ENCODE peak calls at places on chromosomes 7 and 10, in five cellular contexts. One of them, this sample, is unnamed. For H3K4me1, the result is how much of the 10 kb centered on the place peaks cover.

GRCh38 chr7:139853576-139854511 is 24.8 kb downstream of the TBXAS1 start:
- DNase-seq in lung: no peak
- DNase-seq in heart left ventricle: no peak
- DNase-seq in ovary: no peak
- DNase-seq in thyroid gland: no peak
- DNase-seq in this sample: peak

GRCh38 chr7:132646064-132646463 is 69.8 kb upstream of the PLXNA4 start:
- DNase-seq in lung: no peak
- DNase-seq in heart left ventricle: no peak
- DNase-seq in ovary: no peak
- DNase-seq in thyroid gland: no peak
- DNase-seq in this sample: no peak

GRCh38 chr7:37076668-37077067 is 352.4 kb upstream of the AOAH start:
- DNase-seq in lung: no peak
- DNase-seq in heart left ventricle: no peak
- DNase-seq in ovary: no peak
- DNase-seq in thyroid gland: no peak
- DNase-seq in this sample: no peak

GRCh38 chr7:27551803-27552202 is 110.9 kb downstream of the HIBADH start:
- DNase-seq in lung: no peak
- DNase-seq in heart left ventricle: no peak
- DNase-seq in ovary: no peak
- DNase-seq in thyroid gland: no peak
- DNase-seq in this sample: no peak

GRCh38 chr7:8436965-8437364 is 3.6 kb downstream of the NXPH1 start:
- DNase-seq in lung: no peak
- DNase-seq in heart left ventricle: no peak
- DNase-seq in ovary: no peak
- DNase-seq in thyroid gland: peak
- DNase-seq in this sample: no peak

GRCh38 chr10:48981310-48981907 is 41.8 kb upstream of the LRRC18 start:
- DNase-seq in lung: peak
- DNase-seq in heart left ventricle: peak
- DNase-seq in ovary: peak
- DNase-seq in thyroid gland: peak
- DNase-seq in this sample: no peak

GRCh38 chr7:111290419-111290818 is 199.5 kb downstream of the LRRN3 start:
- DNase-seq in lung: no peak
- DNase-seq in heart left ventricle: no peak
- DNase-seq in ovary: no peak
- DNase-seq in thyroid gland: no peak
- DNase-seq in this sample: no peak

GRCh38 chr10:79072041-79072441 is 3.3 kb downstream of the ZMIZ1 start:
- DNase-seq in lung: no peak
- DNase-seq in heart left ventricle: no peak
- DNase-seq in ovary: no peak
- DNase-seq in thyroid gland: no peak
- DNase-seq in this sample: no peak

GRCh38 chr7:32275216-32275979 is 205.2 kb upstream of the PDE1C start:
- DNase-seq in lung: no peak
- DNase-seq in heart left ventricle: no peak
- DNase-seq in ovary: no peak
- DNase-seq in thyroid gland: no peak
- DNase-seq in this sample: no peak

GRCh38 chr10:129766611-129767550 is 197.2 kb downstream of the EBF3 start:
- DNase-seq in lung: no peak
- DNase-seq in heart left ventricle: no peak
- DNase-seq in ovary: no peak
- DNase-seq in thyroid gland: no peak
- DNase-seq in this sample: no peak

GRCh38 chr7:127754457-127754856 is 102.5 kb downstream of the SND1 start:
- DNase-seq in lung: no peak
- DNase-seq in heart left ventricle: no peak
- DNase-seq in ovary: no peak
- DNase-seq in thyroid gland: no peak
- DNase-seq in this sample: no peak

GRCh38 chr10:5840314-5841307 is 27.4 kb upstream of the GDI2 start:
- DNase-seq in lung: no peak
- DNase-seq in heart left ventricle: peak
- DNase-seq in ovary: peak
- DNase-seq in thyroid gland: no peak
- DNase-seq in this sample: no peak

GRCh38 chr7:133053321-133053891 is 28.5 kb downstream of the CHCHD3 start:
- DNase-seq in lung: no peak
- DNase-seq in heart left ventricle: peak
- DNase-seq in ovary: no peak
- DNase-seq in thyroid gland: no peak
- DNase-seq in this sample: peak

GRCh38 chr7:12231097-12231496 is 20.0 kb downstream of the TMEM106B start:
- DNase-seq in lung: no peak
- DNase-seq in heart left ventricle: no peak
- DNase-seq in ovary: no peak
- DNase-seq in thyroid gland: no peak
- DNase-seq in this sample: no peak

GRCh38 chr7:12623885-12624498 is 53.5 kb downstream of the SCIN start:
- DNase-seq in lung: no peak
- DNase-seq in heart left ventricle: no peak
- DNase-seq in ovary: no peak
- DNase-seq in thyroid gland: no peak
- DNase-seq in this sample: no peak

GRCh38 chr7:8564296-8564695 is 130.9 kb downstream of the NXPH1 start:
- DNase-seq in lung: no peak
- DNase-seq in heart left ventricle: no peak
- DNase-seq in ovary: no peak
- DNase-seq in thyroid gland: no peak
- DNase-seq in this sample: no peak

GRCh38 chr7:106915407-106915806 is 50.3 kb downstream of the PIK3CG start:
- DNase-seq in lung: no peak
- DNase-seq in heart left ventricle: no peak
- DNase-seq in ovary: no peak
- DNase-seq in thyroid gland: no peak
- DNase-seq in this sample: no peak

GRCh38 chr7:100545636-100546128 is 6.7 kb downstream of the AGFG2 start:
- DNase-seq in lung: no peak
- DNase-seq in heart left ventricle: peak
- DNase-seq in ovary: peak
- DNase-seq in thyroid gland: peak
- DNase-seq in this sample: peak

GRCh38 chr10:120131183-120131582 is 238.7 kb downstream of the SEC23IP start:
- DNase-seq in lung: no peak
- DNase-seq in heart left ventricle: no peak
- DNase-seq in ovary: no peak
- DNase-seq in thyroid gland: no peak
- DNase-seq in this sample: no peak

GRCh38 chr10:2908851-2909630 is 158.3 kb upstream of the PFKP start:
- DNase-seq in lung: no peak
- DNase-seq in heart left ventricle: no peak
- DNase-seq in ovary: no peak
- DNase-seq in thyroid gland: no peak
- DNase-seq in this sample: no peak

GRCh38 chr10:64115913-64116643 is 594.9 kb downstream of the REEP3 start:
- DNase-seq in lung: no peak
- DNase-seq in heart left ventricle: no peak
- DNase-seq in ovary: no peak
- DNase-seq in thyroid gland: no peak
- DNase-seq in this sample: no peak

GRCh38 chr10:118447478-118447877 is 105.4 kb upstream of the FAM204A start:
- DNase-seq in lung: no peak
- DNase-seq in heart left ventricle: peak
- DNase-seq in ovary: peak
- DNase-seq in thyroid gland: peak
- DNase-seq in this sample: no peak

GRCh38 chr10:132646443-132647097 is 109.0 kb downstream of the INPP5A start:
- DNase-seq in lung: no peak
- DNase-seq in heart left ventricle: peak
- DNase-seq in ovary: peak
- DNase-seq in thyroid gland: peak
- DNase-seq in this sample: no peak

DNA sequence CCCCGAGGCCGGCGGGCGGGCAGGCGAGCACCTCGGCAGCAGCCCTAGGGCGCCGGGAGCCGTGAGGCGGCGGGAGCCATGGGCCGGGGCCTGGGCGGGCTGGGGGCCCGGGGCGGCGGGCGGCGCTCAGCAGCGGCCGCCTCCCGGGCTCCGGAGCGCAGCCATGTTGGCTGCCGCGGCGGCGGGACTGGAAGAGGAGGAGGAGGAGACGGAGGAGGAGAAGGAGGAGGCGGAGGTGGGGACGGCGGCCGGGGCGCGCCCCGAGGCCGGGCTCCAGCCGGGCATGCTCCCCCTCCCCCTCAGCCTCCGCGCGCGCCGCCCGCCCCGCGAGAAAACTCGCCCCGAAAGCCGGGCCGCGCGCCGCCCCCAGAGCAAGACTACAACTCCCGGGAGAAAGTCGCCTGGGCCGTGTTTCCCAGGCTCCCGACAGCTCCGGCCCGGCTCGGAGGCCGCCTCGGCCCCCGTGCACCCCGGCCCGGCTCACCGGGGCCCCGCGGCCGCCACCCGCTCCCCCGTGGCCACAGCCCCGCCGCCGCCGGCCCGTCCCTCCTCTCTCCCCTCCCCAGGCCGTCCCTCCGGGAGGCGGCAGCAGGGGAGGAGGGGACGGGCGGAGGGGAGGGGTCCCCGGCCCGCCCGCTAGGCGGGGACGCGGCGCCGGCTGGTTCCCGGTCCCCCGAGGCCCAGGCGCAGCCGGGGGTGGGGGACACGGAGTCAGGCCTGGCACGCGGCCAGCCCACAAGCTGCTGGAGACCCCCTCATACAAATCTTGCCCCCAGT is at the start of gene DLG5:
- DNase-seq in lung: peak
- DNase-seq in heart left ventricle: peak
- DNase-seq in ovary: peak
- DNase-seq in thyroid gland: peak
- DNase-seq in this sample: no peak
- H3K27ac ChIP-seq in lung: peak
- H3K27ac ChIP-seq in heart left ventricle: peak
- H3K27ac ChIP-seq in ovary: peak
- H3K27ac ChIP-seq in thyroid gland: peak
- H3K27ac ChIP-seq in this sample: peak

GRCh38 chr7:159040912-159041711 is 103.6 kb downstream of the VIPR2 start:
- DNase-seq in lung: peak
- DNase-seq in heart left ventricle: no peak
- DNase-seq in ovary: no peak
- DNase-seq in thyroid gland: no peak
- DNase-seq in this sample: no peak
- H3K4me1 ChIP-seq in lung: under half
- H3K4me1 ChIP-seq in heart left ventricle: under half
- H3K4me1 ChIP-seq in ovary: under half
- H3K4me1 ChIP-seq in thyroid gland: under half
- H3K4me1 ChIP-seq in this sample: under half

DNA sequence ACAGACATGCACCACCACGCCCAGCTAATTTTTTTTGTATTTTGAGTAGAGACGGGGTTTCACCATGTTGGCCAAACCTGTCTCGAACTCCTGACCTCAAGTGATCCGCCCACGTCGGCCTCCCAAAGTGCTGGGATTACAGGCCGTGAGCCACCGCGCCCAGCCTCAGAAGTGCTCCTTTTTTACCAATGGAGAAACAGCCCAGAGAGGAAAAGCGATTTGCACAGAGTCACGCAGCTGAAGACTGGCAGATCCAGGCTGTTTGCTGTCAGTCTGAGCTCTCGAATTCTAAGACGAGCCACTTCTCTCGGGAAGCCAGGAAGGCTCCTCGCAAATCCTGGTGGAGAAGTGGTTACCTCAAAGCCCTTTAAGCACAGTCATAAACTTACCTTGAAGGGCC is 57.4 kb upstream of the SDK1 start:
- DNase-seq in lung: no peak
- DNase-seq in heart left ventricle: no peak
- DNase-seq in ovary: no peak
- DNase-seq in thyroid gland: no peak
- DNase-seq in this sample: no peak
- H3K27ac ChIP-seq in lung: no peak
- H3K27ac ChIP-seq in heart left ventricle: no peak
- H3K27ac ChIP-seq in ovary: no peak
- H3K27ac ChIP-seq in thyroid gland: no peak
- H3K27ac ChIP-seq in this sample: peak

DNA sequence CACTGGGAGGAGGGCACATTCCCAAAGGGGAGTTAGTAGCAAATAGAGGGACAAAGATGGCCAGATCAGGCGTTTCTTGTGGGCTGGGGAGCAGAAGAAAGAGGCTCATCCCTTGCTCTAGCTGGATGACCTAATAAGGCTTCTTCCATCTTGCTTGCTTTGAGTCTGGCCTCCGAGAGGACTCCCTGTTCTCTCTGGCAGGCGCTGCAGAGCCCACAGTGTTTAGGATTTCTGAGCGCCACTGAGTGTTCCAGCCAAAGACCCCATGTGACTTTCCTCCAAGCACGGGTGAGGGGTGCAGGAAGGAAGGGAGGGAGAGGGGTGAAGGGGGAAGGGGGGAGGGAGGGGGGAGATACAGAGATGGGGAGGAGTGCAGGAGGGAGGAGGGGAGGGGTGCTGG is 203.8 kb upstream of the SVIL start:
- DNase-seq in lung: no peak
- DNase-seq in heart left ventricle: no peak
- DNase-seq in ovary: peak
- DNase-seq in thyroid gland: no peak
- DNase-seq in this sample: no peak
- H3K4me1 ChIP-seq in lung: under half
- H3K4me1 ChIP-seq in heart left ventricle: under half
- H3K4me1 ChIP-seq in ovary: under half
- H3K4me1 ChIP-seq in thyroid gland: under half
- H3K4me1 ChIP-seq in this sample: under half

This sample was measured in thoracic aorta.